ENCODE peak calls at places on chromosomes 16 and 17, in four cellular contexts. B is ovary; L is stimulated activated CD8-positive, alpha-beta memory T cell treated with anti-CD3 and anti-CD28 coated beads, Interleukin-7, amount 100 ng/mL, for 48 hours; P is GDM1. Z is an unnamed sample.

GRCh38 chr16:23784811-23785447 is 30.1 kb downstream of the CHP2 start:
- DNase-seq in P (no peak), L (no peak), B (no peak), Z (no peak)

GRCh38 chr17:63932008-63932561 is at the start of gene CD79B:
- DNase-seq in B (no peak), L (no peak), P (peak; percentile 26), Z (no peak)

GRCh38 chr17:35879748-35880654 is at the start of gene CCL5:
- DNase-seq in P (no peak), L (no peak), B (no peak), Z (no peak)

GRCh38 chr16:12531937-12532336 is 271.8 kb downstream of the CPPED1 start:
- DNase-seq in P (no peak), L (no peak), B (no peak), Z (no peak)

GRCh38 chr17:31696184-31696602 is 162.9 kb downstream of the COPRS start:
- DNase-seq in B (peak; percentile 49), L (no peak), P (no peak), Z (peak; percentile 88)

GRCh38 chr17:80780381-80781187 is 211.1 kb upstream of the CHMP6 start:
- DNase-seq in B (no peak), L (no peak), P (no peak), Z (no peak)

GRCh38 chr16:22071352-22071923 is 20.9 kb upstream of the VWA3A start:
- DNase-seq in B (no peak), P (no peak), L (no peak), Z (no peak)

GRCh38 chr17:73231363-73231762 is 30.3 kb downstream of the CPSF4L start:
- DNase-seq in B (no peak), L (no peak), P (no peak), Z (no peak)

GRCh38 chr17:75267146-75267402 is 4.0 kb downstream of the MIF4GD start:
- DNase-seq in B (no peak), P (no peak), L (no peak), Z (no peak)

GRCh38 chr17:32755045-32755805 is 121.7 kb downstream of the MYO1D start:
- DNase-seq in P (no peak), L (no peak), B (no peak), Z (no peak)

GRCh38 chr17:50311112-50311460 is 34.8 kb upstream of the XYLT2 start:
- DNase-seq in L (no peak), P (no peak), B (no peak), Z (no peak)